ENCODE peak calls at places on chromosomes 7 and 10, in four cellular contexts. O is left lung; J is MM.1S; R is CD4-positive, alpha-beta memory T cell. E is an unnamed sample. For H3K9me3, the result is how much of the 10 kb centered on the place peaks cover.

GRCh38 chr10:90635111-90635798 is 222.6 kb downstream of the HTR7 start:
- DNase-seq in O (no peak), J (no peak), R (no peak), E (no peak)

GRCh38 chr10:70967591-70968588 is 79.5 kb upstream of the PCBD1 start:
- DNase-seq in J (peak), R (no peak), O (no peak), E (no peak)

GRCh38 chr7:18064242-18064838 is 36.7 kb upstream of the PRPS1L1 start:
- DNase-seq in J (peak), R (no peak), O (no peak), E (no peak)

GRCh38 chr10:57249615-57250281 is 888.7 kb upstream of the ZWINT start:
- DNase-seq in J (no peak), O (peak), R (no peak), E (no peak)

GRCh38 chr10:62726142-62726541 is 78.4 kb upstream of the ADO start:
- DNase-seq in O (no peak), J (no peak), R (no peak), E (no peak)

GRCh38 chr10:63798599-63799498 is 277.6 kb downstream of the REEP3 start:
- DNase-seq in R (no peak), J (no peak), O (peak), E (no peak)

GRCh38 chr7:23530355-23530754 is 1.4 kb downstream of the TRA2A start:
- DNase-seq in J (peak), R (peak), O (no peak), E (peak)

GRCh38 chr10:88810196-88810961 is 7.8 kb downstream of the LIPM start:
- DNase-seq in R (peak), O (no peak), J (peak), E (no peak)

GRCh38 chr7:64774204-64774842 is 19.9 kb upstream of the ZNF138 start:
- DNase-seq in O (no peak), R (no peak), J (peak), E (no peak)

GRCh38 chr7:92608380-92609322 is 18.5 kb upstream of the FAM133B start:
- DNase-seq in R (no peak), J (no peak), O (peak), E (no peak)

GRCh38 chr7:151648429-151648828 is 128.7 kb upstream of the RHEB start:
- DNase-seq in J (no peak), O (no peak), R (no peak), E (no peak)

GRCh38 chr7:124879103-124879502 is 50.5 kb downstream of the POT1 start:
- DNase-seq in O (no peak), J (peak), R (no peak), E (no peak)

GRCh38 chr10:68333058-68333395 is 299 bp upstream of the PBLD start:
- DNase-seq in J (no peak), R (no peak), O (no peak), E (no peak)

GRCh38 chr10:966466-967235 is 21.6 kb upstream of the GTPBP4 start:
- DNase-seq in J (no peak), R (no peak), O (no peak), E (no peak)

GRCh38 chr10:126422561-126422960 is 34.3 kb upstream of the ADAM12 start:
- DNase-seq in O (no peak), J (no peak), R (no peak), E (no peak)

GRCh38 chr7:95589766-95590165 is 6.5 kb downstream of the PDK4 start:
- DNase-seq in J (no peak), R (no peak), O (no peak), E (no peak)

GRCh38 chr7:98300595-98301372 is 19.3 kb downstream of the BRI3 start:
- DNase-seq in R (no peak), O (no peak), J (no peak), E (no peak)

GRCh38 chr7:68629-69028 is 123.7 kb upstream of the FAM20C start:
- DNase-seq in J (no peak), O (peak), R (no peak), E (no peak)

GRCh38 chr7:132771301-132771730 is 195.0 kb upstream of the PLXNA4 start:
- DNase-seq in R (peak), O (no peak), J (no peak), E (peak)

GRCh38 chr7:103915958-103916357 is 73.5 kb downstream of the RELN start:
- DNase-seq in O (no peak), J (no peak), R (no peak), E (no peak)

GRCh38 chr7:102320181-102320580 is 33.5 kb downstream of the SH2B2 start:
- DNase-seq in J (no peak), R (no peak), O (no peak), E (no peak)

GRCh38 chr10:130329792-130330191 is 193.6 kb downstream of the GLRX3 start:
- DNase-seq in J (no peak), R (no peak), O (no peak), E (no peak)

DNA sequence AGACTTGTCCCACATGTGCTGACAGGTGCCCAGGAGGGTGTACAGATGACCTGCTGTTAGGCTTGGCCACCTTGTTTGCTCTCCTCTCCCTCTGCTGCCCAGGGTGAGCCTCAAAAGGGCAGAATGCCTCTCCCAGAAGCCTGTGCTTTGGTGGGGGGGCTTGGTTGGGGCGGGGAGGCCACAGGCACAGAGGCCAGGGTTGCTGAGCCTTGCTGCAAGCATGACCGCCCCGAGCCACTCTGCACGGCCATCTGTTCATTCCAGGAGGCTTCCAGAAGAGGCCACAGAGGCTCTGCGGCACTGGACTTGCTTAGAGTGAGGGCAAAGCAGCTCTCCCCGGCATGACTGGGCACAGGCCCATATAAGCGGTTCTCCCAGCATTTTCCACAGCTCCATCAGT is 190.8 kb downstream of the GLRX3 start:
- DNase-seq in O (no peak), J (no peak), R (no peak), E (no peak)
- H3K27ac ChIP-seq in O (no peak), J (no peak), R (no peak), E (no peak)

DNA sequence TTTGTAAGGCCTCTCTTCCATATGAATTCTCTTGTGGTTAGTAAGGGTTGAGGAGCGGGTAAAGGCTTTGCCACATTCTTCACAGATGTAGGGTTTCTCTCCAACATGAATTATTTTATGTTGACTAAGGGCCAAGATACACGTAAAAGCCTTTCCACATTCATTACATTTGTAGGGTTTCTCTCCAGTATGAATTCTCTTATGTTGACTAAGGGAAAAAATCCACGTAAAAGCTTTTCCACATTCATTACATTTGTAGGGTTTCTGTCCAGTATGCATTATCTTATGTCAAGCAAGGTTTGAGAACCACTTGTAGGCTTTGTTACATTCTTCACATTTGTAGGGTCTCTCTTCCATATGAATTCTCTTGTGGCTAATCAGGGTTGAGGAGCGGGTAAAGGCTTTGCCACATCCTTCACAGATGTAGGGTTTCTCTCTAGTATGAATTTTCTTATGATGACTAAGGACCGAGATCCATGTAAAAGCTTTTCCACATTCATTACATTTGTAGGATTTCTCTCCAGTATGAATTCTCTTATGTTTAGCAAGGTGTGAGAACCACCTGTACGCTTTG is 493.0 kb downstream of the ZNF479 start:
- DNase-seq in R (no peak), J (no peak), O (no peak), E (no peak)
- H3K9me3 ChIP-seq in R (under half), J (under half), O (under half), E (under half)

GRCh38 chr10:77816311-77816710 is 110.2 kb downstream of the DLG5 start:
- DNase-seq in O (peak), J (no peak), R (no peak), E (no peak)

GRCh38 chr10:77810446-77811335 is 115.9 kb downstream of the DLG5 start:
- DNase-seq in J (no peak), O (no peak), R (no peak), E (no peak)

GRCh38 chr10:77809336-77809735 is 117.2 kb downstream of the DLG5 start:
- DNase-seq in O (no peak), J (no peak), R (no peak), E (no peak)

GRCh38 chr10:77811831-77812430 is 114.6 kb downstream of the DLG5 start:
- DNase-seq in R (no peak), O (no peak), J (no peak), E (no peak)

DNA sequence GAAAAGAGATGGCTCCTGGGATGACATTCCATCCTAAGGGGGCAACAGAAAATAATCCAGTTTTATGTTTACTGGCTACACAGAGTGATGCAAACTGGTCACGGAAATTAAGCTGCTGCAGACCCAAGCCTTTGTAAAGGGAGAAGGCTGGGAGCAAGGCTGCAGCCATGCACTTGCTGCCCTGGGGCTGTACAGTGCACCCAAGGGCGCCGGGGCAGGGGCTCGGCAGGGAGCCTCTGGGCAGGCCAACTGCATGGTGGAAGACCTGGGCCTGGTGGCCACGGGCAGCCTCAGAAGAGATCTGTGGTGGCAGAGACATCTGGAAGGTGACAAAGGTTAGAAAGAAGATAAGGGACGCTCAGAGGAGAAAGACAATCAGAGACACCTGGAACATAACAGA is 113.8 kb downstream of the DLG5 start:
- DNase-seq in O (no peak), J (no peak), R (no peak), E (no peak)
- H3K27ac ChIP-seq in O (no peak), J (no peak), R (no peak), E (no peak)

DNA sequence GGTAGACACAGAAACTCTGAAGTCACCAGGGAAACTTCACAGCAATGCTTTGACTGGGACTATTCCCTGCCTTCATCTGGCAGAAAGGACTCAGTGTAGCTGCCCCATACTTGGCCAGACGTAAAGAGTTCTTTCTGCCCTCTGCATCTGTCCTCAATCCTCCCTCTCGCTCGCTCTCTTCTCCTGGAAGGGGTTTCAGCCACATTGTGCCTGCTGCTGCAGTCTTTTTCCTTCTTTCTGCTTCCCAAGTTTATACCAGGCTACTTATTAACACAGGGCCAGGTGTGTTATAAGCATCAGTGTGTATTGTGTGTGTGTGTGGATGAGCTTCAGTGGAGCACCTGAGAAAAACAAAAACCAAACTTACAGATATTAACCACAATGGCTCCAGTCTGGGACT is 638.4 kb downstream of the ACTR3B start:
- DNase-seq in R (no peak), O (no peak), J (no peak), E (no peak)
- H3K9me3 ChIP-seq in R (under half), O (under half), J (under half), E (under half)

GRCh38 chr7:28350610-28351009 is 61.7 kb upstream of the CREB5 start:
- DNase-seq in J (no peak), R (no peak), O (no peak), E (no peak)

GRCh38 chr7:28347964-28348363 is 64.4 kb upstream of the CREB5 start:
- DNase-seq in R (no peak), O (no peak), J (no peak), E (no peak)

GRCh38 chr7:28351450-28351849 is 60.9 kb upstream of the CREB5 start:
- DNase-seq in J (no peak), R (no peak), O (no peak), E (no peak)

GRCh38 chr7:28348631-28349030 is 63.7 kb upstream of the CREB5 start:
- DNase-seq in R (no peak), O (no peak), J (no peak), E (no peak)

GRCh38 chr7:28349637-28350036 is 62.7 kb upstream of the CREB5 start:
- DNase-seq in R (no peak), J (no peak), O (no peak), E (no peak)
- H3K27ac ChIP-seq in R (no peak), J (no peak), O (no peak), E (no peak)

E was measured in CD8-positive, alpha-beta T cell.